ENCODE peak calls at places on chromosomes 5 and 9, in five cellular contexts. R is HL-60, B is sigmoid colon, F is transverse colon, J is suprapubic skin. S is an unnamed sample.

GRCh38 chr5:143428155-143428554 is 24.7 kb upstream of the NR3C1 start:
- DNase-seq in R (peak; percentile 35), B (no peak), F (no peak), J (no peak), S (no peak)

GRCh38 chr9:132670816-132671371 is 630 bp downstream of the GTF3C4 start:
- DNase-seq in R (peak; percentile 29), B (peak; percentile 70), F (peak; percentile 24), J (no peak), S (no peak)

GRCh38 chr5:71969464-71969863 is 137.8 kb upstream of the MAP1B start:
- DNase-seq in R (no peak), B (no peak), F (no peak), J (no peak), S (no peak)

GRCh38 chr5:113293613-113294340 is 141.0 kb downstream of the TSSK1B start:
- DNase-seq in R (no peak), B (no peak), F (no peak), J (no peak), S (no peak)

GRCh38 chr5:83839788-83840187 is 119.1 kb upstream of the HAPLN1 start:
- DNase-seq in R (no peak), B (no peak), F (no peak), J (no peak), S (no peak)

GRCh38 chr9:20620658-20621552 is 1.4 kb downstream of the MLLT3 start:
- DNase-seq in R (peak; percentile 7), B (peak; percentile 78), F (peak; percentile 48), J (peak; percentile 79), S (no peak)

GRCh38 chr5:124438390-124439380 is 307.8 kb downstream of the ZNF608 start:
- DNase-seq in R (no peak), B (no peak), F (no peak), J (no peak), S (no peak)

GRCh38 chr9:126376311-126376902 is 49.8 kb downstream of the MVB12B start:
- DNase-seq in R (no peak), B (no peak), F (peak; percentile 74), J (no peak), S (no peak)

GRCh38 chr9:132673355-132673754 is 3.1 kb downstream of the GTF3C4 start:
- DNase-seq in R (no peak), B (no peak), F (no peak), J (no peak), S (no peak)

GRCh38 chr9:128191406-128192046 is at the start of gene CIZ1:
- DNase-seq in R (peak; percentile 70), B (peak; percentile 90), F (peak; percentile 85), J (peak; percentile 91), S (no peak)

GRCh38 chr5:14039063-14039462 is 94.6 kb upstream of the DNAH5 start:
- DNase-seq in R (no peak), B (no peak), F (no peak), J (no peak), S (peak; percentile 78)

GRCh38 chr9:23123048-23123632 is 676.5 kb downstream of the DMRTA1 start:
- DNase-seq in R (peak; percentile 14), B (no peak), F (peak; percentile 10), J (no peak), S (no peak)

GRCh38 chr5:36241636-36242533 is at the start of gene NADK2:
- DNase-seq in R (peak; percentile 96), B (peak; percentile 98), F (peak; percentile 95), J (peak; percentile 96), S (peak; percentile 85)

GRCh38 chr5:36238896-36239295 is 2.8 kb downstream of the NADK2 start:
- DNase-seq in R (no peak), B (no peak), F (no peak), J (no peak), S (no peak)

GRCh38 chr5:36237756-36238155 is 4.0 kb downstream of the NADK2 start:
- DNase-seq in R (no peak), B (no peak), F (no peak), J (no peak), S (no peak)

GRCh38 chr5:36240779-36241635 is 718 bp downstream of the NADK2 start:
- DNase-seq in R (peak; percentile 53), B (peak; percentile 82), F (peak; percentile 68), J (peak; percentile 83), S (no peak)

GRCh38 chr5:36239370-36240293 is 2.1 kb downstream of the NADK2 start:
- DNase-seq in R (no peak), B (no peak), F (no peak), J (no peak), S (no peak)
- H3K4me3 ChIP-seq in R (no peak overlapping the region), B (no peak overlapping the region), F (no peak overlapping the region), J (peak overlapping the region; percentile 89), S (peak overlapping the region; percentile 79)

DNA sequence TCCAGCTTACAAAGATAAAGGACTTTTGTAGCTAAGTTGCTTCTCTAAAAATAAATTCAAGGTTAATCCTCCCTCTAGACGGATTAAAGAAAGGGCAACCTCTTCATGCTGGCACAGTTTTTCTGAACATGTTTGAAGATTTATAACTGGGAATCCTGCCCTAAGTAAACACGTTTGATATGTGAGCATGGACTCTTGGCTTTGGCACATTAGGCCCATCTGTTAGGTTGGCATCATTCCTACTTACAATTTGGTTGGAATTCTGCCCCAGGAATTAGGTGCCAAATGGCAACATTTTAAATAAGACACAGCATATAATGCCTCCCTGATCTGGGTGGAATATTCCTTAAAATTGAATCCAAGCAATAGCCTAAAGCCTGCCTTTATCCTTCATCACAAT is 372.2 kb upstream of the CDH18 start:
- DNase-seq in R (no peak), B (no peak), F (no peak), J (no peak), S (no peak)
- TF ChIP-seq POLR2AphosphoS5 in R (no peak), B (no peak), F (no peak), J (no peak), S (no peak)

DNA sequence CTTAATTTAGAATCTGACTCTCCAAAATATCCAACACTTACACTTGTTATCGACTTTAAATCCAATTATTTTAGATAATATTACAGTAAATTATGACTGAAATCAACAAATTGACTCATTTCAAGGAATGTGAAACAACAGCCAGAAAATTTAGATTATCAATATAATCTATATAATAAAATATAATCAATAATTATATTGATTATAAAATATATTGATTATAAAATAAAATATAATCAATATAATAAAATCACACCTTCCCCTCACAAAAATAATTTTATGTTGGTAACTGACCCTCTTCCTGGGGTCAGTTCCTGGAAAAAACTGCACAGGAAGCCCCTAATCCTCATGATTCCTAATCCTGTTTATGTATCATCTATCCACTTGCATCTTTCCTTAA is 91.1 kb downstream of the CEMIP2 start:
- DNase-seq in R (no peak), B (no peak), F (no peak), J (no peak), S (no peak)
- H3K4me3 ChIP-seq in R (no peak overlapping the region), B (no peak overlapping the region), F (no peak overlapping the region), J (no peak overlapping the region), S (no peak overlapping the region)

DNA sequence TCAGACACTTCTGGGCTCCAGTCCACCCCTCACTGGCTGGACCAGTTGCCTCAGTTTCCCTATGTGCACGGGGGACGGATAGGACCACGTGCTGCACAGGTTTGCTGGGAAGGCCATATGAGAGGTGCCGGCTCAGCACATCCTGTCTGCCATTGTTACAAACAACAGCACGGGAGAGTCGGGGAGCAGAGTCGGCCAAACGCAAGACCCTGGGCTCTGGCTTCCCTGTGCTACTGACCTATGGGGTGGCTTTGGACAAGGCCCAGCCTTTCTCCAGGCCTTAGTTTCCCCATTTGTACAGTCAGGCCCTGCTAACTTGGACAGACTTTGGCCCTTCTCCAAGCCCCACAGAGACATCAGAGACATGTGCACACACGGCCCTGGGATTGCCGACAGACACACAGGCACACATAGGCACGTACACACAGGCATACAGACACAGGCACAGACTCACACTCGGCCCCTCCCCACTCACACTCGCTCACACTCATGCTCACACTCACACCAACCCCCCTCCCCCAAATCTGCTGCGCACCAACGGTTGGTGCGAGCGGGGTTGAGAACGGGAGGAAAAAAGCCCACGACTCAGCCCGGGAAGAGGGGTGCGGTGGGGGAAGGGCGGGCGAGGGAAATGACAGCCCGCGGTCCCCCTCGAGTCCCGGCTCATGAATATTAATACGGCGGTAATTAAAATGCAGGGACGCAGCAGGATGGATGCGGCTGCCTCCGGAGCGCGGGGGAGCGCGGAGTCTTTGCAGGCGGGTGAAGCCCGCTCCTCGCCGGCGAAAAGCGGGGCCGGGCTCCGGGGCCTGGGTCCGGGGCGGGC is 133.0 kb downstream of the C9orf50 start:
- DNase-seq in R (peak; percentile 11), B (peak; percentile 91), F (no peak), J (peak; percentile 83), S (no peak)
- TF ChIP-seq POLR2AphosphoS5 in R (no peak), B (peak; percentile 10), F (no peak), J (no peak), S (no peak)

GRCh38 chr9:78295731-78296130 is 1.2 kb upstream of the PSAT1 start:
- DNase-seq in R (no peak), B (no peak), F (no peak), J (no peak), S (no peak)

GRCh38 chr9:78296208-78296892 is 575 bp upstream of the PSAT1 start:
- DNase-seq in R (peak; percentile 21), B (peak; percentile 71), F (peak; percentile 20), J (no peak), S (no peak)

GRCh38 chr9:78297672-78297961 is 692 bp downstream of the PSAT1 start:
- DNase-seq in R (no peak), B (no peak), F (no peak), J (no peak), S (no peak)

GRCh38 chr9:78298046-78298511 is 1.2 kb downstream of the PSAT1 start:
- DNase-seq in R (no peak), B (no peak), F (no peak), J (no peak), S (no peak)

GRCh38 chr9:78296893-78297671 is at the start of gene PSAT1:
- DNase-seq in R (peak; percentile 97), B (peak; percentile 92), F (peak; percentile 86), J (peak; percentile 89), S (peak; percentile 69)
- H3K4me3 ChIP-seq in R (peak within 1 kb of the TSS; percentile 67), B (peak within 1 kb of the TSS; percentile 63), F (peak within 1 kb of the TSS; percentile 22), J (peak within 1 kb of the TSS; percentile 55), S (peak within 1 kb of the TSS; percentile 77)

GRCh38 chr5:131129306-131129705 is 35.8 kb downstream of the HINT1 start:
- DNase-seq in R (no peak), B (no peak), F (no peak), J (no peak), S (no peak)
- TF ChIP-seq POLR2AphosphoS5 in R (no peak), B (no peak), F (no peak), J (no peak), S (no peak)

GRCh38 chr5:73856972-73857371 is 231.0 kb downstream of the ARHGEF28 start:
- DNase-seq in R (no peak), B (no peak), F (no peak), J (no peak), S (no peak)

GRCh38 chr5:73858054-73858453 is 232.1 kb downstream of the ARHGEF28 start:
- DNase-seq in R (no peak), B (no peak), F (no peak), J (no peak), S (no peak)

GRCh38 chr5:73859696-73860095 is 233.7 kb downstream of the ARHGEF28 start:
- DNase-seq in R (peak; percentile 59), B (no peak), F (no peak), J (no peak), S (no peak)

GRCh38 chr5:73857446-73857845 is 231.4 kb downstream of the ARHGEF28 start:
- DNase-seq in R (no peak), B (no peak), F (no peak), J (no peak), S (no peak)

GRCh38 chr5:73858786-73859185 is 232.8 kb downstream of the ARHGEF28 start:
- DNase-seq in R (no peak), B (no peak), F (no peak), J (no peak), S (no peak)
- H3K4me3 ChIP-seq in R (no peak overlapping the region), B (no peak overlapping the region), F (no peak overlapping the region), J (no peak overlapping the region), S (no peak overlapping the region)